ENCODE peak calls at places on chromosomes 3 and 15, in four cellular contexts. C, P, V and I are unnamed samples.

GRCh38 chr3:111715911-111716523 is 120.9 kb upstream of the ZBED2 start:
- DNase-seq in C (peak; percentile 52), P (peak; percentile 55), V (peak; percentile 83), I (peak; percentile 41)

GRCh38 chr15:51735211-51735610 is 2.2 kb downstream of the LYSMD2 start:
- DNase-seq in C (no peak), P (no peak), V (no peak), I (no peak)

GRCh38 chr15:49134683-49135341 is 20.6 kb downstream of the COPS2 start:
- DNase-seq in C (no peak), P (peak; percentile 63), V (no peak), I (no peak)

GRCh38 chr15:22960587-22960986 is 19.6 kb downstream of the CYFIP1 start:
- DNase-seq in C (no peak), P (no peak), V (no peak), I (no peak)

GRCh38 chr3:69444980-69445379 is 59.1 kb upstream of the FRMD4B start:
- DNase-seq in C (peak; percentile 17), P (peak; percentile 42), V (no peak), I (no peak)

GRCh38 chr3:17050051-17050450 is 165.3 kb downstream of the PLCL2 start:
- DNase-seq in C (no peak), P (peak; percentile 42), V (no peak), I (no peak)

GRCh38 chr3:42257007-42257406 is 9.0 kb downstream of the CCK start:
- DNase-seq in C (no peak), P (no peak), V (no peak), I (no peak)

GRCh38 chr3:183390844-183391243 is 37.6 kb downstream of the MCF2L2 start:
- DNase-seq in C (no peak), P (no peak), V (no peak), I (no peak)

GRCh38 chr15:98394546-98394945 is 253.8 kb upstream of the IGF1R start:
- DNase-seq in C (no peak), P (no peak), V (no peak), I (peak; percentile 46)

DNA sequence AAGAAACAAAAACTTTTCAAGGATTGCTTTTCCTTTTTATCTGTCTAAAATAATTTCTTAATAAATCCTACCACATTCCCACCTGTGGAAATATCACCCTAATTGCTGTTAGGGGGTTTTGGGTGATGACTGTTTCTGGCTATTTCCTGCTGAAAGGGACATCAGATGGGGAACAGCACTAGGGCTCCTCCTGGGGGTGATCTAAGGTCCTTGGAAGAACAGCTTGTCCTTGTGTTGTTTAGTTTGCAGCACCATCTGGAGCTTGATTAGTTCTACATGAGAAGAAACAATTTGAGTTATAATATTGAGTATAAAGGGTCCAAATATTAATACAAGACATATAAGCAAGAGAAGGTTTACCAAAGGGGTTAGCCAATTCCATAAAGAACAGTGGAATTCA is 18.7 kb downstream of the OR5H15 start:
- DNase-seq in C (no peak), P (no peak), V (no peak), I (no peak)
- TF ChIP-seq CTCF in C (no peak), P (no peak), V (no peak), I (no peak)

DNA sequence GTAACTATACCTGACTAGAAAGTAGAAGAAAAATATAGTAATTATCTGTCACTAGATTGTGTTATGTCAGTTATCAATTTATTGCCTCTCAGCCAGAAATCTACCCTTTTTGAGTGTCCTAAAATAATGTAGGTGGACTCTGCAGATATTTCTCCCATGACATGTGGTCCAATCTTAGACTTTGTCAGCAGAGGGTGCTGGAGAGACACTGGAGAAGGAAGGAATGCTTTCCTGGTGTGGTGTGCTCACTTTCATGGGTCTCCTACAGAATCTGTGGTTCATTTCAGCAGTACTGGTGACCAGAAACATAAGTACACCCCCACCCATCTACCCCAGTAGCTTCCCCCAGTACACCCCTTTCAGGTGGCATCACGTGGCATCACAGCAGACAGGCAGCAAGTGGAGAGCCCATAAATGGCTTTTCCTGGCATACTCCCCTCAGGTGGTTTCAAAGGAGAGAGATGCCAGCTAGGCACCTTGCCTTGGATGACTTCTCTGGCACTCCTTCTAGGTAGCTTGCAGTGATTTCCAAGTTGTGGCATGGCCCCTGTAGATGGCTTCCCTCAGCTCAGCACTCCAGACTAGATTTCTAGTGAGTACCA is 114.7 kb downstream of the GADL1 start:
- DNase-seq in C (peak; percentile 33), P (peak; percentile 39), V (peak; percentile 81), I (no peak)
- TF ChIP-seq CTCF in C (peak; percentile 75), P (peak; percentile 67), V (peak; percentile 64), I (no peak)

GRCh38 chr3:151159806-151160205 is 43.2 kb downstream of the GPR171 start:
- DNase-seq in C (no peak), P (no peak), V (no peak), I (no peak)

GRCh38 chr3:151155409-151156128 is 47.4 kb downstream of the GPR171 start:
- DNase-seq in C (no peak), P (no peak), V (no peak), I (no peak)

GRCh38 chr3:151154566-151154965 is 48.5 kb downstream of the GPR171 start:
- DNase-seq in C (no peak), P (peak; percentile 4), V (no peak), I (no peak)

GRCh38 chr3:151152626-151153025 is 50.4 kb downstream of the GPR171 start:
- DNase-seq in C (no peak), P (no peak), V (no peak), I (no peak)

DNA sequence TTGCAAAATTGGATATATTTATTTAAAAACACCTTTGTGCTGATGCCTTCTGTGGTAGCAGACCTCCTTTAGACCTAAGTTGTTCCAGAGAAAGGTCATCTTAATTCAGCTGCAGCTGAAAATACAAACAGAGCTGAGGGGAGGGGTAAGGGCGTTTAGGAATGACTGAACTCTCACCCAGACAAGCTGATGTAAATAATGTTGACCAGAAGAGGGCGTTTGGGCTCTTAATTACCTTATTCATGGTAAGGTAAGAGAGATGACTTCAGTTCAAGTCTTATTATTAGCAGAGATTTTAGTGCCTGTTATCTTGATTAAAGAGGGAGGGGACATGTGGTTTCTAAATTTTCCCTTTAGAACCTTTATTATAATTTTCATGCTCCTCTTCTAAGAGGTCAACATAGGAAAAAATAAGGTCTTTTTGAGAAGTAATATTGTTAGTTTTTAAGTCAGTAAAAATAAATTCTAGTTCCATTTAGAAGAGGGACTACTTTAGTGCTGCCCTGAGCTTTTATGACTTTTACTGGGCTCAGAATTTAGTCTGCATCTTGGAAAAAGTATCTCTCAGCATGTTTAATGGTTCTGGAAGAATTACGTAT is 46.3 kb downstream of the GPR171 start:
- DNase-seq in C (peak; percentile 45), P (peak; percentile 58), V (peak; percentile 78), I (no peak)
- TF ChIP-seq CTCF in C (peak; percentile 82), P (peak; percentile 51), V (peak; percentile 73), I (no peak)

GRCh38 chr3:61221759-61222362 is 29.4 kb downstream of the FHIT start:
- DNase-seq in C (no peak), P (no peak), V (no peak), I (no peak)
- TF ChIP-seq CTCF in C (no peak), P (no peak), V (no peak), I (no peak)

GRCh38 chr3:129022114-129022994 is 21.2 kb downstream of the EFCC1 start:
- DNase-seq in C (no peak), P (peak; percentile 89), V (no peak), I (no peak)

GRCh38 chr3:129022995-129023332 is 21.9 kb downstream of the EFCC1 start:
- DNase-seq in C (no peak), P (peak; percentile 17), V (no peak), I (no peak)

GRCh38 chr3:129025108-129025507 is 24.0 kb downstream of the EFCC1 start:
- DNase-seq in C (no peak), P (no peak), V (no peak), I (no peak)

GRCh38 chr3:129025691-129026435 is 24.8 kb downstream of the EFCC1 start:
- DNase-seq in C (peak; percentile 7), P (peak; percentile 67), V (no peak), I (no peak)

DNA sequence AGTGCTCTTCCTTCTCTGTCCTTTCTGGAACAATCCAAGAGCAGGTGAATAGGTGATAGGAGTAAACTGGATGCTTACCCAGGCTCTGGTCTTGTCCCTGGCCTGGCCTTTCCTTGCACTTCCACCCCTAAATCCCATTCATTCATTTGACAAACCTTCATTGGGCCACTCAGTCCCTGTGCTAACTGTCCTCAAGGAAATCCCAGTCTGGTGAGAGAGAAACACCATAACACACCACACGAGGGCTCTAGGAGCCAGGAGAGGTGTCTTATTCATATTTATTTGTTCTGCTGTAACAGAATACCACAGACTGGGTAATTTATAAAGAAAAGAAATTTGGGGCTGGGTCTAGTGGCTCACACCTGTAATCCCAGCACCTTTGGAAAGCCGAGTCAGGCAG is 22.8 kb downstream of the EFCC1 start:
- DNase-seq in C (peak; percentile 36), P (peak; percentile 18), V (peak; percentile 45), I (no peak)
- TF ChIP-seq CTCF in C (peak; percentile 48), P (peak; percentile 21), V (peak; percentile 47), I (no peak)